ENCODE peak calls at places on chromosomes 12 and 14, in nine cellular contexts. O, R, E, K, A, U, Y, P and M are unnamed samples.

GRCh38 chr14:54450535-54450934 is 9.4 kb upstream of the CNIH1 start:
- DNase-seq in Y (no peak), A (no peak), U (peak; percentile 90), R (peak; percentile 8), E (no peak), K (no peak), P (no peak), O (no peak), M (no peak)

GRCh38 chr14:75842624-75843023 is 139.2 kb downstream of the TGFB3 start:
- DNase-seq in A (no peak), R (no peak), U (peak; percentile 24), Y (no peak), P (no peak), K (no peak), O (no peak), E (no peak), M (no peak)

GRCh38 chr12:45504606-45505005 is 224.9 kb upstream of the ARID2 start:
- DNase-seq in P (no peak), K (no peak), Y (no peak), A (no peak), O (no peak), E (no peak), U (no peak), R (no peak), M (no peak)

GRCh38 chr14:100648474-100649172 is 61.4 kb upstream of the BEGAIN start:
- DNase-seq in R (no peak), Y (peak; percentile 21), K (no peak), A (no peak), P (no peak), O (no peak), E (no peak), U (no peak), M (no peak)

GRCh38 chr12:26117321-26117720 is 7.5 kb downstream of the BHLHE41 start:
- DNase-seq in K (no peak), P (no peak), O (no peak), R (no peak), U (no peak), E (no peak), Y (no peak), A (no peak), M (no peak)

GRCh38 chr14:48792376-48793024 is 793.7 kb downstream of the RPS29 start:
- DNase-seq in U (no peak), O (no peak), Y (no peak), R (no peak), P (no peak), K (no peak), A (no peak), E (no peak), M (no peak)

GRCh38 chr14:23582906-23583760 is 4.5 kb upstream of the JPH4 start:
- DNase-seq in K (no peak), A (no peak), E (no peak), Y (no peak), P (no peak), R (no peak), U (no peak), O (no peak), M (no peak)

GRCh38 chr12:67322580-67322979 is 53.4 kb downstream of the CAND1 start:
- DNase-seq in A (no peak), K (no peak), U (no peak), E (no peak), O (no peak), Y (no peak), P (no peak), R (no peak), M (no peak)

GRCh38 chr14:102545461-102546265 is 36.1 kb upstream of the ANKRD9 start:
- DNase-seq in Y (no peak), O (no peak), K (no peak), A (no peak), E (no peak), U (peak; percentile 48), R (no peak), P (no peak), M (no peak)

GRCh38 chr12:6934110-6934509 is 6.4 kb downstream of the ATN1 start:
- DNase-seq in U (peak; percentile 42), O (no peak), R (no peak), A (no peak), E (peak; percentile 78), K (no peak), Y (no peak), P (no peak), M (no peak)

GRCh38 chr12:111222520-111222919 is 146.4 kb downstream of the PHETA1 start:
- DNase-seq in Y (no peak), A (no peak), O (no peak), P (no peak), U (no peak), K (no peak), E (no peak), R (no peak), M (no peak)

GRCh38 chr12:82964446-82964845 is 277.7 kb downstream of the TMTC2 start:
- DNase-seq in E (no peak), U (no peak), A (no peak), Y (no peak), K (no peak), O (no peak), R (no peak), P (no peak), M (no peak)

GRCh38 chr14:23478109-23478698 is 8.7 kb downstream of the NGDN start:
- DNase-seq in P (peak; percentile 56), O (no peak), A (no peak), K (peak; percentile 45), Y (peak; percentile 73), E (peak; percentile 32), R (peak; percentile 74), U (peak; percentile 75), M (no peak)

DNA sequence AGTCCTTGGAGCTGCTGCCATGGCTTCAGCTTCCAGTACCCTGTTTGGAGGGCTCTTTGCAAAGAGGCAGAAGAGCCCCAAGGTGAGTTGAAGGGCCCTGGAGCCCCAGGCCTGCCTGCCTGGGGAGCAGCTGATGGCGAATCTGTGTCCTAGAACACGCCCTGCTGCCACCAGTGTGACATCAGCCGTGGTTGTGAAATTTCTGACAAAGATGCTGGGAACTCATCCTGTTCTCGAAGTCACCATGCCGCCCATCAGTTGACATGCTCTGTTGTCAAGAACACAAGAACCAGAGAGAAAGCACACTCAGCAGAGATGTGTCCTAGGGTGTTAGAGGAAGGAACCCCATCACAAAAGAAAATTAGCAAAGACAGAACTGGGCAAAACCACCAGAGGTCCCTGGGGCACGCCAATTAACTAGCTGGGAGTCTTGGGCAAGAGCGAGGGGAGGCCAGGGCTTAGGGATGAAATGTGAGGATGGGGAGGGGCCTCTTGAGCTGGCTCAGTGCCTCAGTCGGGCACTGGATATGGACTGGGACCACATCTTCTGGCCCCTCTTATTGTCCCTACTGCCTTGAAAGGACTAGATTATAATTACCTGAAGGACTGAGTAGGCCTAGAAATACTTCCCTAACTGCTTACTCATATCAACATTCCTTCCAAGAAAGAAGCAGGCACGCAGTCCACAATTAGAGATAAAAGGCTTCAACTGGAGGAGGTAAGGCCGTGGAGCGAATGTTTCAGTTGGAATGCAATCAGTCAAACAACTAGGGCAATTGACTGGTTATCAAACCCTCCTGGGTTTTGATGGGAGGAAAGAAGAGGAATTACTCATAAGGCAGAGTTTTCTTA is 163.1 kb downstream of the CACNA1C start:
- DNase-seq in Y (no peak), U (peak; percentile 17), O (no peak), K (no peak), E (no peak), A (no peak), R (no peak), P (no peak), M (no peak)
- H3K27ac ChIP-seq in Y (no peak overlapping the region), U (no peak overlapping the region), O (no peak overlapping the region), K (no peak overlapping the region), E (peak overlapping the region; percentile 76), A (no peak overlapping the region), R (no peak overlapping the region), P (no peak overlapping the region), M (no peak overlapping the region)

DNA sequence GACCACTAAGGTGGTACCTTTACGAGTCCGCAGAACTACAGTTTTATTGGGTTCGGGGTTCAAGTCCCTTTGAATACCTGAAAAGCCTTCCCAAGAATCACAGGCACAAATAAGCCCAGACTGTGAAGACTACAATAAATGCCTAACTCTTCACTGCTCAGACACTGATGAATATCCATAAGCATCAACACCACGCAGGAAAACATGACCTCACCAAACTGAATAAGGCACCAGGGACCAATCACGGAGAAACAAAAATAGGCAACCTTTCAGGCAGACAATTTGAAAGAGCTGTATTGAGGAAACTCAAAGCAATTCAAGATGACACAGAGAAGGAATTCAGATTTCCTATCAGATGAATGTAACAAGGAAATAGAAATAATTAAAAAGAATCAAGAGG is 24.2 kb upstream of the P2RX7 start:
- DNase-seq in Y (no peak), A (no peak), R (no peak), E (no peak), O (no peak), K (no peak), U (no peak), P (no peak), M (no peak)
- H3K27ac ChIP-seq in Y (no peak overlapping the region), A (no peak overlapping the region), R (no peak overlapping the region), E (no peak overlapping the region), O (no peak overlapping the region), K (no peak overlapping the region), U (no peak overlapping the region), P (no peak overlapping the region), M (no peak overlapping the region)

DNA sequence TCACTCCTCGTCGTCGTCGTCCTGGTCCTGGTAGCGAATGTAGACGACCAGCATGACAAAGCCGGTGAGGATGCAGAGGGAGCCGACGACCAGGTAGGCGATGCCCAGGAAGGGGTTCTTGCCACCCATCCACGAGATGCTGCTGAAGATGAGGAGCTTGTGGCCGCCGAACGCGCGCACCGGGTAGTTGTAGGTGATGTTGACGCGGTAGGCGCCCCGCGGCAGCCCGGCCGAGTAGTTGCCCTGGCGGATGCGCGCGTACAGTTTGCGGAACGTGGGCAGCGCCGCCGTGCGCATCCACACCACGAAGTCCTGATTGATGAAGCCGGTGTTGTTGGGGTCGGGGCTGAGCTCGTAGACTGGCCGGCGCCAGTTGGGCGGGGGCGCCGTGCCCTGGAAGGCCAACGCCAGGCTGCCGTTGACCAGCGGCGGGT is 1.0 kb downstream of the TMEM30B start:
- DNase-seq in Y (peak; percentile 16), U (no peak), A (no peak), K (peak; percentile 26), R (no peak), E (no peak), P (no peak), O (no peak), M (peak; percentile 53)
- H3K27ac ChIP-seq in Y (peak overlapping the region; percentile 82), U (no peak overlapping the region), A (no peak overlapping the region), K (no peak overlapping the region), R (no peak overlapping the region), E (no peak overlapping the region), P (peak overlapping the region; percentile 70), O (no peak overlapping the region), M (no peak overlapping the region)

GRCh38 chr12:30095511-30095910 is 311.8 kb upstream of the TMTC1 start:
- DNase-seq in A (no peak), U (no peak), Y (no peak), O (no peak), P (no peak), R (no peak), E (no peak), K (no peak), M (no peak)

GRCh38 chr12:30100736-30101135 is 317.0 kb upstream of the TMTC1 start:
- DNase-seq in R (no peak), K (no peak), U (peak; percentile 4), P (no peak), O (no peak), E (no peak), Y (no peak), A (no peak), M (no peak)

DNA sequence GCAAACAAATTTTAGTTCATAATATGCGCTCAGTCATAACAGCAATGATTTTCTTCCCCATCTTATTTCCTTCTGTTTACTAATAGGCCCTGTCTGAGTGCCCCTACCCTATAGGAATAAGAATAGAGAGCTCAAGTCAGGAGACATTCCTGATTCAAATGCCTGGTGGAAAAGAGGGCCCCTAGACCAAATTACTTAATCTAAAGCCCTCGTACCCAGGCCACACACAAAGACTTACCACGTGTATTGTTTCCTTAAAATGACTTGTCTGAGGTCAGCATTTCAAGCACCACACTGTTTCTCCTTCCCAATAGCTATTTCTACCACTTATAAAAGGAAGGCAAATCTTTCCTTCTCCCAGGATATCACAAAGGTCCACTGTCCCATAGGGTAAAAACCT is 314.9 kb upstream of the TMTC1 start:
- DNase-seq in O (no peak), K (no peak), U (no peak), A (peak; percentile 30), E (no peak), Y (no peak), P (no peak), R (no peak), M (no peak)
- H3K27ac ChIP-seq in O (no peak overlapping the region), K (no peak overlapping the region), U (no peak overlapping the region), A (no peak overlapping the region), E (no peak overlapping the region), Y (no peak overlapping the region), P (no peak overlapping the region), R (no peak overlapping the region), M (no peak overlapping the region)